ENCODE peak calls at places on chromosomes 3 and 15, in eight cellular contexts. G is heart left ventricle, H is AG09309, B is mesothelial cell of epicardium, S is neural progenitor cell, W is AG04450, R is endothelial cell, X is stomach. L is an unnamed sample.
A peak's percentile ranks its signal among the peaks of the same experiment; 100 is the strongest.

GRCh38 chr3:15558581-15558980 is 37.1 kb upstream of the COLQ start:
- DNase-seq in G (no peak), H (no peak), B (no peak), S (no peak), W (no peak), R (no peak), X (no peak), L (no peak)

GRCh38 chr15:78206326-78207109 is 27.8 kb downstream of the ACSBG1 start:
- DNase-seq in G (no peak), H (no peak), B (no peak), S (no peak), W (no peak), R (no peak), X (peak; percentile 22), L (no peak)

GRCh38 chr3:76859596-76859995 is 180.3 kb upstream of the ROBO2 start:
- DNase-seq in G (no peak), H (no peak), B (no peak), S (no peak), W (peak; percentile 2), R (no peak), X (no peak), L (no peak)

GRCh38 chr15:40773496-40773895 is 3.7 kb downstream of the C15orf62 start:
- DNase-seq in G (no peak), H (no peak), B (no peak), S (no peak), W (no peak), R (no peak), X (no peak), L (no peak)

GRCh38 chr3:52126500-52126899 is 27.7 kb downstream of the POC1A start:
- DNase-seq in G (no peak), H (no peak), B (no peak), S (no peak), W (no peak), R (no peak), X (no peak), L (no peak)

GRCh38 chr3:76044601-76045600 is 259.6 kb upstream of the ZNF717 start:
- DNase-seq in G (no peak), H (no peak), B (no peak), S (peak; percentile 54), W (no peak), R (peak; percentile 55), X (peak; percentile 38), L (no peak)

GRCh38 chr3:197590313-197590962 is 34.7 kb upstream of the BDH1 start:
- DNase-seq in G (no peak), H (no peak), B (no peak), S (no peak), W (no peak), R (no peak), X (peak; percentile 61), L (no peak)

GRCh38 chr3:187172929-187173328 is 24.4 kb upstream of the RTP1 start:
- DNase-seq in G (no peak), H (no peak), B (no peak), S (no peak), W (no peak), R (no peak), X (no peak), L (no peak)

GRCh38 chr15:92391640-92392039 is 2.0 kb upstream of the ST8SIA2 start:
- DNase-seq in G (no peak), H (no peak), B (no peak), S (peak; percentile 62), W (no peak), R (peak; percentile 38), X (no peak), L (no peak)

GRCh38 chr3:42851228-42851834 is 24.3 kb downstream of the CYP8B1 start:
- DNase-seq in G (no peak), H (no peak), B (no peak), S (no peak), W (no peak), R (no peak), X (no peak), L (no peak)

GRCh38 chr3:51706788-51707731 is at the start of gene GRM2:
- DNase-seq in G (peak; percentile 81), H (no peak), B (peak; percentile 85), S (peak; percentile 98), W (peak; percentile 38), R (peak; percentile 89), X (peak; percentile 80), L (peak; percentile 8)

GRCh38 chr3:48503406-48504050 is 446 bp downstream of the SHISA5 start:
- DNase-seq in G (peak; percentile 33), H (no peak), B (no peak), S (peak; percentile 61), W (no peak), R (peak; percentile 31), X (peak; percentile 54), L (no peak)

GRCh38 chr15:77354064-77354463 is 65.8 kb downstream of the PEAK1 start:
- DNase-seq in G (no peak), H (no peak), B (no peak), S (no peak), W (no peak), R (no peak), X (no peak), L (no peak)

GRCh38 chr15:96053039-96054021 is 277.2 kb upstream of the NR2F2 start:
- DNase-seq in G (peak; percentile 62), H (no peak), B (peak; percentile 25), S (peak; percentile 67), W (no peak), R (peak; percentile 22), X (peak; percentile 75), L (no peak)

GRCh38 chr3:196969001-196969659 is 497 bp upstream of the PIGZ start:
- DNase-seq in G (peak; percentile 50), H (no peak), B (no peak), S (peak; percentile 54), W (no peak), R (peak; percentile 39), X (no peak), L (no peak)

DNA sequence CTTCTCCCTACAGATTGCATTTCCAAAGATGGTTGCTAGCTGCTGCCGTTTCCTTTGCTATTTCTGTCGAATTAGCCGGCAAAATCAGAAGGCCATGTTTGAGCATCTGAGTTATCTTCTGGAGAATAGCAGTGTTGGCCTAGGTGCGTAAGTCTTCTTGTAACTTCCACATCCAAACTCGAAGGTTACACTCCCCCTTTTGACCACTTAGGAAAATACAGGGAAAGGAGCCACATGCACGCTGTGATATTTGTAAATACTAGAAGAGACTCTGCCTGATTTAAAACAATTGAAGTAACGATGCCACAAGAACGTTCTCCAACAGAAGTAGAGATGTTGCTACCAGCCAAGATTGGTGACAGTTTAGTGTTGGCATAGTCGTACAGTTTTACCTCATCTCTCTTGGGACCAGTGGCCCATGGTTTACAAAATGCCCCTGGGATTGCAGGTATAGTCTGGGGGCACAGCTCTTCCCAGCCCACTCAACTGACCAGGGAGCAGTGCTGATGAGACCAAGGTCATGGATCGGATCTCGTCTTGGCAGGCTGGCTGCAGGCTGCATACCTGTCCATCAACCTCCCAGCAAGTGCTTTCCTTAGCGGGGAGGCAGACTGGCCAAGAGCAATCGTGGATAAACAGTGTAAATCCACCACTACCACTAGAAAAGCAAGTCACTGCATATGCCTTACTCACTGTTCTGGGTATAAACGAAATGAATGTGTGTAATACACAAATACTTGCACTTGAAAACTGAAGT is 268.4 kb upstream of the CHRM5 start:
- DNase-seq in G (no peak), H (no peak), B (no peak), S (peak; percentile 34), W (no peak), R (peak; percentile 20), X (no peak), L (no peak)
- TF ChIP-seq CTCF in G (no peak), H (peak; percentile 14), B (no peak), S (peak; percentile 52), W (no peak), R (peak; percentile 37), X (no peak), L (peak; percentile 24)

GRCh38 chr3:89851974-89852621 is 744.7 kb downstream of the EPHA3 start:
- DNase-seq in G (peak; percentile 20), H (no peak), B (peak; percentile 48), S (peak; percentile 86), W (no peak), R (peak; percentile 80), X (peak; percentile 45), L (no peak)
- TF ChIP-seq CTCF in G (no peak), H (no peak), B (peak; percentile 28), S (peak; percentile 94), W (peak; percentile 57), R (peak; percentile 49), X (peak; percentile 9), L (peak; percentile 42)

GRCh38 chr15:99731336-99732267 is 1.6 kb downstream of the LYSMD4 start:
- DNase-seq in G (no peak), H (no peak), B (no peak), S (peak; percentile 19), W (no peak), R (peak; percentile 20), X (peak; percentile 31), L (no peak)

GRCh38 chr15:99729327-99729726 is 3.9 kb downstream of the LYSMD4 start:
- DNase-seq in G (no peak), H (no peak), B (no peak), S (no peak), W (no peak), R (no peak), X (no peak), L (no peak)

GRCh38 chr15:99727733-99728132 is 5.5 kb downstream of the LYSMD4 start:
- DNase-seq in G (no peak), H (no peak), B (no peak), S (no peak), W (no peak), R (no peak), X (no peak), L (no peak)

GRCh38 chr15:99732268-99732641 is 982 bp downstream of the LYSMD4 start:
- DNase-seq in G (no peak), H (no peak), B (no peak), S (no peak), W (no peak), R (no peak), X (no peak), L (no peak)

DNA sequence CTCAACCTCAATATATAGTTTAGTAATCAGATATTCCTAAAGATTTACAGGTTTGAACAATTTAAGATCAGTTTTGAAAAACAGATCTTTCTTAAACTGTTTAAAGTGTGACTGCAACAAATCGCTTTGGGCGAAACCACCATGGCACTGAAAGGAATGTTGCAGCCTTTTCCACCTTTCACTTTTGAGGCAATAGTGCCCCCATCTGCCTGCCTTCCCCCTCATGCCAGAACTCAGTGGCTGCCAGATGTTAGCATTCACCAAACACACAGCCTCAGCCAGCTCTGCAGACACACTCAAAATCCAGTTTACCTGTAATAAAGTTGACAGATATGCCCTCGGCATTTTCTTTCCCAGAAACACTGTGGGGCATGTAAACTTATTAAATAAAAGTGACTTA is 3.3 kb downstream of the LYSMD4 start:
- DNase-seq in G (peak; percentile 55), H (no peak), B (no peak), S (peak; percentile 54), W (no peak), R (peak; percentile 51), X (peak; percentile 38), L (no peak)
- TF ChIP-seq CTCF in G (peak; percentile 62), H (peak; percentile 65), B (no peak), S (peak; percentile 54), W (peak; percentile 68), R (no peak), X (no peak), L (peak; percentile 58)

GRCh38 chr15:44711089-44711355 is at the start of gene PATL2:
- DNase-seq in G (no peak), H (no peak), B (no peak), S (no peak), W (no peak), R (no peak), X (no peak), L (no peak)
- TF ChIP-seq CTCF in G (peak; percentile 9), H (no peak), B (no peak), S (no peak), W (no peak), R (no peak), X (no peak), L (no peak)

L was measured in BJ.